ENCODE peak calls at places on chromosome 18, in seven cellular contexts. M is PC-9, N is GM23338, L is PC-3, W is MM.1S, C is SK-N-SH, V is HCT116. P is an unnamed sample.

GRCh38 chr18:57009836-57010235 is 137.1 kb upstream of the BOD1L2 start:
- DNase-seq in M (no peak), N (no peak), W (no peak), C (no peak), L (no peak), V (no peak), P (no peak)

GRCh38 chr18:36889742-36890141 is 60.8 kb downstream of the KIAA1328 start:
- DNase-seq in N (no peak), L (no peak), W (peak; percentile 10), C (no peak), M (no peak), V (no peak), P (no peak)

GRCh38 chr18:54805571-54806334 is 22.5 kb upstream of the RAB27B start:
- DNase-seq in C (peak; percentile 62), L (peak; percentile 81), V (no peak), N (no peak), W (no peak), M (no peak), P (no peak)

GRCh38 chr18:45730832-45731545 is 7.0 kb downstream of the SLC14A1 start:
- DNase-seq in C (no peak), N (no peak), V (no peak), L (peak; percentile 61), M (no peak), W (no peak), P (no peak)

GRCh38 chr18:57561728-57562423 is 24.6 kb downstream of the FECH start:
- DNase-seq in C (peak; percentile 68), M (peak; percentile 3), V (peak; percentile 16), L (peak; percentile 57), W (peak; percentile 63), N (peak; percentile 92), P (peak; percentile 55)

GRCh38 chr18:75467396-75467795 is 39.9 kb upstream of the SMIM21 start:
- DNase-seq in C (no peak), W (no peak), N (no peak), V (no peak), L (no peak), M (no peak), P (no peak)

GRCh38 chr18:824179-824578 is 12.1 kb upstream of the YES1 start:
- DNase-seq in C (no peak), V (no peak), W (no peak), N (no peak), M (no peak), L (no peak), P (no peak)

GRCh38 chr18:59388180-59388579 is 29.1 kb upstream of the LMAN1 start:
- DNase-seq in C (no peak), M (no peak), W (no peak), V (no peak), L (no peak), N (no peak), P (no peak)

GRCh38 chr18:63225434-63225833 is 94.1 kb downstream of the BCL2 start:
- DNase-seq in L (no peak), C (no peak), M (no peak), W (no peak), V (no peak), N (no peak), P (no peak)

GRCh38 chr18:7609617-7610016 is 42.5 kb downstream of the PTPRM start:
- DNase-seq in C (no peak), V (no peak), W (no peak), N (no peak), M (no peak), L (no peak), P (no peak)

GRCh38 chr18:39523281-39523680 is 1957.7 kb upstream of the CELF4 start:
- DNase-seq in M (peak; percentile 57), C (no peak), L (peak; percentile 47), N (no peak), W (no peak), V (peak; percentile 40), P (no peak)

GRCh38 chr18:75408554-75409506 is 18.7 kb downstream of the SMIM21 start:
- DNase-seq in C (no peak), N (no peak), W (no peak), M (no peak), V (peak; percentile 98), L (peak; percentile 99), P (no peak)

GRCh38 chr18:11324510-11324909 is 175.1 kb upstream of the PIEZO2 start:
- DNase-seq in M (no peak), W (no peak), L (no peak), V (no peak), N (no peak), C (no peak), P (no peak)

GRCh38 chr18:55334875-55335274 is 253.1 kb downstream of the TCF4 start:
- DNase-seq in V (no peak), L (no peak), N (no peak), C (no peak), M (no peak), W (no peak), P (no peak)

DNA sequence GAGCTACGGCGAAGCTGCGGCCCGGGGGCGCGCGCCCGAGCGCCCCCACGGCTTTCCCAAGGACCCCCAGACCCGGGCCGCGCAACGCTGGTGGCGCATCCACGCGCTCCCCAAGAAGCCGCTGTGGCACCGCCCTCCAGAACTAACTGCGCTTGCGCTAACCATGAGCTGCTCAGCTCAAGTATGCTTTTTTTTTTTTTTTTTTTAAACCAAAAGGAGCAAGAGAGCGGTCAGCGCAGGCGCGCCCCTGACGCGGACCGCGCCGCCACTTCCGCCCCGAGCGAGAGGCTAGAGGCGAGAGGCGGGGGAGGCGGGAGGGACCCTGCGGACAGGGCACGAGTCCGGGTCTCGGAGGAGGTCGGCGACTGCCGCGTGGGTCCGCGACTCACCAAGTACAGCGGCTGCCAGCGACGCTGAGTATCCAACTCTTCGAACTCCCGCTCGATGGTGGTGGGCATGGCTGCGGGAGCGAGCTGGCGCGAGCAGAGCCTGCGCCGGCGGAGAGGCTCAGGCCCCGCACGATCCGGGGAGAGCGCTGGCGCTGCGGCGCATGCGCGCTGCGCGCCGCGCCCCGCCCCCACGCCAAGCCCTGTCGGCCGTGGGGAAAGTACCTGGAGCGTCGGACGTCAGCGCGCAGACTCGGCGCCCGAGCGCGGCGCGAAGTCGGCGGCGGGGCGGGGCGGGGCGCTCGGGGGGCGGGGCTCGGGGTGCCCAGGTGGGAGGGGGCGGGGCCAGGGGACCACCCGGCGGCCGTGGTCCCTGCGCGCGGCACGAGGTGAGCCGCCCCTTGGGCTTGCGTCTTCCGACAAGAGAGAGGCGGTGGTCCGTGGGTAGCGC is at the start of gene PTPN2:
- DNase-seq in W (peak; percentile 97), C (peak; percentile 96), V (peak; percentile 82), N (peak; percentile 88), L (peak; percentile 96), M (peak; percentile 95), P (peak; percentile 95)
- TF ChIP-seq CTCF in W (no peak), C (no peak), V (no peak), N (no peak), L (no peak), M (no peak), P (no peak)

DNA sequence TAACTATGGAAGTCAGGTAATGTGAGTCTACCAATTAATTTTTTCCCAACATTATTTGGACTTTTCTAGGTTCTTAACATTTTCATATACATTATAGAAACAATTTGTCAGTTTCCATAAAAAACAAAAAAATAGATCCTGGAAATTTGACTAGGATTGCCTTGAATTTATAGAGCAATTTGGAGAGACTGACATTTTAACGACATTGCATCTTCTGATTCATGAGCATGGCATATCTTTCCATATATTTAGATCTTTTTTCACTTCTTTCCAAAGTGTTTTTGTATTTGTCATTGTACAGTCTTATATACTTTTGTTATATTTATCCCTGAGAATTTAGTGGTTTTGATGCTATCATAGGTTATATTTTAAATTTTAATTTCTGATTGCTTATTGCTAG is 42.0 kb downstream of the ANKRD12 start:
- DNase-seq in C (no peak), W (no peak), V (no peak), L (no peak), M (no peak), N (no peak), P (no peak)
- H3K9me2 ChIP-seq in C (no peaks in the 10 kb centered on the region), W (no peaks in the 10 kb centered on the region), V (no peaks in the 10 kb centered on the region), L (no peaks in the 10 kb centered on the region), M (no peaks in the 10 kb centered on the region), N (peaks cover 4% of the 10 kb centered on the region), P (no peaks in the 10 kb centered on the region)

GRCh38 chr18:5106730-5107129 is 90.3 kb downstream of the AKAIN1 start:
- DNase-seq in M (no peak), C (no peak), L (peak; percentile 4), N (peak; percentile 60), W (peak; percentile 32), V (no peak), P (peak; percentile 24)
- TF ChIP-seq CTCF in M (no peak), C (peak; percentile 19), L (peak; percentile 55), N (peak; percentile 70), W (peak; percentile 39), V (no peak), P (peak; percentile 80)

DNA sequence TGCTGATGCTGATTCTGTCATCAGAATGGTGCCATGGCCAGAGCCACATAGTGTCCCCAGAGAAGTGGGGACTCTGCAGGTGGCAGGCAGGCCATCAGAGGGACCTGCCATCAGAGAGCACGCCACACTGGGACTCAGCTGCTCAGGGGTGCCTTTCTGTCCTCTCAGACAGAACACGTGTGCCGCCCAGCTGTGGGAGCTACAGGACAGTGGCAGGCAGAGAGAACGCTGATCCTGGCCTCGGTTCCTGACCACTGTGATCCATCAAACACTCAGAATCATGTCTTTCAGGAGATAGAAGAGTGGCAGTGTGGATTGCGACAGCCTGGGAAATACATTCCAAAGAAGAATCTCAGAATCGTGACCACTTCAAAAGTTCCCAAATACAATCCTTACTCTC is 497.2 kb upstream of the SALL3 start:
- DNase-seq in C (no peak), N (no peak), W (no peak), M (no peak), V (no peak), L (no peak), P (no peak)
- H3K9me2 ChIP-seq in C (no peaks in the 10 kb centered on the region), N (no peaks in the 10 kb centered on the region), W (no peaks in the 10 kb centered on the region), M (no peaks in the 10 kb centered on the region), V (no peaks in the 10 kb centered on the region), L (no peaks in the 10 kb centered on the region), P (no peaks in the 10 kb centered on the region)

GRCh38 chr18:23494992-23495391 is 8.3 kb upstream of the RMC1 start:
- DNase-seq in L (peak; percentile 84), V (no peak), C (no peak), M (no peak), W (no peak), N (no peak), P (no peak)
- TF ChIP-seq CTCF in L (no peak), V (no peak), C (no peak), M (no peak), W (no peak), N (no peak), P (no peak)

GRCh38 chr18:79478484-79479113 is 82.9 kb downstream of the NFATC1 start:
- DNase-seq in M (no peak), N (no peak), W (no peak), L (no peak), C (no peak), V (no peak), P (no peak)
- H3K9me2 ChIP-seq in M (no peaks in the 10 kb centered on the region), N (no peaks in the 10 kb centered on the region), W (no peaks in the 10 kb centered on the region), L (no peaks in the 10 kb centered on the region), C (no peaks in the 10 kb centered on the region), V (no peaks in the 10 kb centered on the region), P (no peaks in the 10 kb centered on the region)

P was measured in OCI-LY7.